ENCODE peak calls at places on chromosomes 11 and 22, in seven cellular contexts. A is heart right ventricle; M is M059J; R is tibial artery; G is mesenteric fat pad; L is activated T-cell treated with anti-CD3 and anti-CD28 coated beads, Interleukin-2, amount 50 U/mL, for 1 hour; Q is bronchial epithelial cell. T is an unnamed sample.
A peak's percentile ranks its signal among the peaks of the same experiment; 100 is the strongest.

GRCh38 chr11:60872124-60872951 is 5.0 kb downstream of the ZP1 start:
- DNase-seq in L (no peak), A (peak; percentile 77), M (peak; percentile 70), R (peak; percentile 67), G (peak; percentile 78), Q (peak; percentile 29), T (no peak)

GRCh38 chr11:128813729-128814128 is 53.4 kb downstream of the KCNJ1 start:
- DNase-seq in R (no peak), Q (no peak), L (no peak), A (no peak), M (no peak), G (no peak), T (no peak)

GRCh38 chr22:37199839-37200161 is 11.8 kb upstream of the C1QTNF6 start:
- DNase-seq in Q (peak; percentile 21), A (no peak), M (no peak), L (no peak), R (no peak), G (no peak), T (no peak)

GRCh38 chr11:47242596-47243192 is 5.9 kb downstream of the ACP2 start:
- DNase-seq in R (no peak), M (no peak), Q (no peak), A (no peak), L (no peak), G (no peak), T (no peak)

GRCh38 chr11:113375402-113375801 is 12.2 kb upstream of the ANKK1 start:
- DNase-seq in Q (no peak), G (no peak), M (no peak), R (no peak), L (no peak), A (no peak), T (no peak)

GRCh38 chr22:42172385-42173172 is 42.0 kb upstream of the CYP2D6 start:
- DNase-seq in M (no peak), L (no peak), R (no peak), A (no peak), G (no peak), Q (no peak), T (no peak)

GRCh38 chr11:3227568-3228444 is 4.4 kb downstream of the MRGPRE start:
- DNase-seq in R (no peak), M (no peak), G (no peak), L (no peak), Q (no peak), A (no peak), T (no peak)

GRCh38 chr11:71247551-71248250 is 4.7 kb downstream of the SHANK2 start:
- DNase-seq in L (no peak), A (peak; percentile 13), R (peak; percentile 11), M (no peak), G (peak; percentile 65), Q (no peak), T (peak; percentile 67)

GRCh38 chr22:35914665-35915476 is 113.8 kb downstream of the RBFOX2 start:
- DNase-seq in Q (peak; percentile 91), G (no peak), L (no peak), R (peak; percentile 73), M (peak; percentile 93), A (peak; percentile 87), T (peak; percentile 86)

GRCh38 chr11:47433157-47433556 is 6.9 kb upstream of the PSMC3 start:
- DNase-seq in M (peak; percentile 40), Q (no peak), A (no peak), R (no peak), G (no peak), L (no peak), T (no peak)

GRCh38 chr11:17575431-17576425 is 28.7 kb downstream of the OTOG start:
- DNase-seq in M (no peak), Q (no peak), G (no peak), L (no peak), A (no peak), R (no peak), T (no peak)